ENCODE peak calls at places on chromosomes 11 and 22, in five cellular contexts. U, N, R, K and F are unnamed samples. For H3K4me1, the result is how much of the 10 kb centered on the place peaks cover.

GRCh38 chr11:91136631-91137030 is 913.8 kb upstream of the CHORDC1 start:
- DNase-seq in U (peak), N (no peak), R (no peak), K (no peak), F (no peak)

GRCh38 chr11:126720539-126721235 is 279.9 kb downstream of the KIRREL3 start:
- DNase-seq in U (no peak), N (no peak), R (no peak), K (no peak), F (no peak)

GRCh38 chr22:24037851-24038765 is 27.0 kb downstream of the CABIN1 start:
- DNase-seq in U (no peak), N (no peak), R (no peak), K (no peak), F (no peak)

GRCh38 chr11:70547821-70548670 is 149.7 kb downstream of the CTTN start:
- DNase-seq in U (no peak), N (no peak), R (no peak), K (peak), F (no peak)

GRCh38 chr22:46457502-46458488 is 79.6 kb downstream of the CELSR1 start:
- DNase-seq in U (peak), N (no peak), R (no peak), K (peak), F (no peak)

GRCh38 chr11:102197759-102198158 is 87.5 kb downstream of the YAP1 start:
- DNase-seq in U (no peak), N (no peak), R (no peak), K (no peak), F (no peak)

GRCh38 chr11:44661311-44661717 is 65.4 kb upstream of the TSPAN18 start:
- DNase-seq in U (no peak), N (no peak), R (no peak), K (no peak), F (no peak)

GRCh38 chr11:43935131-43935979 is 7.1 kb upstream of the C11orf96 start:
- DNase-seq in U (no peak), N (no peak), R (no peak), K (no peak), F (no peak)

GRCh38 chr22:50600541-50600940 is at the start of gene MAPK8IP2:
- DNase-seq in U (no peak), N (no peak), R (peak), K (peak), F (no peak)
- TF ChIP-seq RCOR1 in U (no peak), N (no peak), R (no peak), K (no peak), F (no peak)

GRCh38 chr11:65415499-65416340 is 6.9 kb upstream of the NEAT1 start:
- DNase-seq in U (no peak), N (no peak), R (no peak), K (peak), F (no peak)
- H3K4me1 ChIP-seq in U (under half), N (under half), R (half or more), K (under half), F (under half)

DNA sequence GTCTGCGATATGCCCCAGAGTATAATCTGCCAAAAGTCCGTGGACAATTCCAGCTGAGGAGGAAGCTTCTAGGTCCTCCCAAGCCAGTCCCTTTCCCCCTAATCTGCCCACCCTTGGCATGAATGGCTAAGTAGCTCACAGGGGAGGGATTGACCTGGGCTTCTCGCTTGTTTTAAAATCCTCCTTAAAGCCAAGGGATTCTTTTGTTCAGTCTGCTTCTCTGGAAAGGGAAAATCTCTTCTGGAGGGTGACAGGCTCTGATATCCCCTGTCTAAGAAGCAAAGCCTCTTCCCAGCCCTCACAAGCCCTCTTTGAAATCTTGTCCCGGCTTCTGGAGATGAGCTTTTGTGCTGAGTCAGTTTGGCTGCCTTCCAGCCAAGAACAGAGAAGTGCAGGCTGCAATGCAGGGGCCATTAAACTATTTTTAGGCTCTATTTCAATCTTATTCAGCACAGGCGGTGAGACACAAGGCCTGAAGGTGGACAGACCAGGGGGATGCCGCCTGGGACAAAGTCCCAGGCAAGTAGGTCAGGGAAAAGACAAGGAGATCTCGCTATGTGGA is 23.9 kb downstream of the NEFH start:
- DNase-seq in U (peak), N (no peak), R (peak), K (no peak), F (no peak)
- TF ChIP-seq RCOR1 in U (no peak), N (no peak), R (no peak), K (no peak), F (no peak)

DNA sequence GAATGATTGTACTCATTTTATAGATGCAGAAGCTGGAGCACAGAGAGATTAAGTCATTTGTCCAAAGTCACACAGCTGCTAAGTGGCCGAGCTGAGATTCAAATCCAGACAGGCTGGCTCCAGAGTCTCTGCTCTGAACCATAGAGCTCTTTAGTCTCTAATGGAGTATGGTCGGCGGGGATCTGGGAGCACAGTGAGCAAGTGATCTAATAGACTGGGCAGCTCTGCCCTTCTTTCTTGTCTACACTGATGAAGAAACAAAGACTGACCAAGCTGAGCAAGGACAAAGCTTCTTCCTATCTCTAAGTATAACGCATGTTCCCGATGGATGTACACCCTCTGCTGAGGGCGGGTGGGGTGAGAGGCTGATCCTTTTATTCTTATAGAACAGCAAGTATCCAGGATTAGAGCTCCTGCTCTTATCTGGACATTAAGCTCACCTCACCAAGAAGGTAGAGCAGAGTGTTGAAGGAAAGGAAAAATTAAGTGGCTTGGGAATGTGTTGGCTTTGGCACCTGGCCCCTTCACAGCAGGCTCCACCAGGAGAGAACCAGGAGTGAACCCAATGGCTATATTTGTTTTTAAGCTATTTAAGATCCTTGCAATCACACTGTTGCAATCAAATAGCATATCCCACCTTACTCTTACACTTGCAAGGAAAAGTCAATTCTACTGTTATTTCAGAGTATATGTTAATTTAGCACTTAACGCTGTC is 68.7 kb downstream of the ETS1 start:
- DNase-seq in U (no peak), N (no peak), R (no peak), K (no peak), F (no peak)
- H3K4me1 ChIP-seq in U (under half), N (under half), R (under half), K (under half), F (half or more)

GRCh38 chr11:65594991-65595920 is at the start of gene KCNK7:
- DNase-seq in U (no peak), N (no peak), R (peak), K (peak), F (no peak)

GRCh38 chr11:65592840-65593517 is 2.6 kb downstream of the KCNK7 start:
- DNase-seq in U (no peak), N (no peak), R (no peak), K (peak), F (no peak)

GRCh38 chr11:65595921-65596281 is 301 bp upstream of the KCNK7 start:
- DNase-seq in U (no peak), N (no peak), R (no peak), K (no peak), F (no peak)

GRCh38 chr11:65591939-65592814 is 3.4 kb downstream of the KCNK7 start:
- DNase-seq in U (peak), N (no peak), R (no peak), K (no peak), F (no peak)

DNA sequence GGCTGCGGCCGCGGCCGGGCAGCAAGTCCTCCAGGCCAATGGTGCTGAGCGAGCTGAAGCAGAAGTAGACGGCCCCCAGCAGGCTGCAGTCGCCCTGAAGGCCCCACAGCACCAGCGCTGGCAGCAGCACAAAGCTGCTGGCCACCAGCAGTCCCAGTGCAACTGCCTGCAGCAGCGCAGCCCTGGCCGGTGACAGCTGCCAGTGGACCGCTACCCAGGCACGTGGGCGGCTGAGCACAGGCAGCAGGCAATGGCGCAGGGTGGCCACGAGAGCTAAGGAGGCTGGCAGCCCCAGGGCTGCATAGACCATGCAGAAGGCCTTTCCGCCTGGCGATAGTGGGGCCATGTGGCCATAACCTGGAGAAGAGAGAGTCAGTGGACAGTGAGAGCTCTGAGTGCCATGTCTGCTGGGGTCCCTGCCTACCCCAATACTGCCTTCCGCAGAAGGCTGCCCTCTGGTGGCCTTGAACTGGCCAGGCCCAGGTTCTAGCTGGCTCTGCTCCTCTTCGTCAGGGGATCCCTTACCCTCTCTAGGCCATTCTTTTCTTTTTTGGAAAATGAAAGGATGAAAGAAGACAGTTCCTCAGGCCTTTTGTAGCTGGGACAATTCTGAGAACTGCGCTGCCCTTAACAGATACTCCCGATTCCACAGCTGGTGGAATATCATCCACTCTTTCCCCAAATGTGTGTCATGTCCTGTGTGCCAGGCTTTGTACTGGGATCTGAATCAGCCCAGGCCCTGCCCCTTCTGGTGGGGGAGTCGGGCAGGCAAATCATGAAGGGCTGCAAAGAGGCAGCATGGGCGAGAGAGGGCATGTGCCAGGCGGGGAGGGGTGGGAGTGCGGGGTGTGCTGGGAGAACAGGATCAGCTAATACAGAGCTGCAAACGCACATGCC is 1.8 kb downstream of the KCNK7 start:
- DNase-seq in U (no peak), N (no peak), R (peak), K (peak), F (no peak)
- TF ChIP-seq RCOR1 in U (no peak), N (no peak), R (no peak), K (no peak), F (no peak)

GRCh38 chr11:120400564-120401364 is 64.6 kb downstream of the ARHGEF12 start:
- DNase-seq in U (peak), N (peak), R (peak), K (no peak), F (peak)
- H3K4me1 ChIP-seq in U (under half), N (under half), R (under half), K (under half), F (half or more)

GRCh38 chr11:61122761-61123160 is 20.5 kb downstream of the CD5 start:
- DNase-seq in U (no peak), N (no peak), R (no peak), K (no peak), F (no peak)

GRCh38 chr11:61124574-61125309 is 22.5 kb downstream of the CD5 start:
- DNase-seq in U (no peak), N (no peak), R (no peak), K (no peak), F (no peak)

GRCh38 chr11:61121917-61122316 is 19.6 kb downstream of the CD5 start:
- DNase-seq in U (no peak), N (no peak), R (no peak), K (no peak), F (no peak)

GRCh38 chr11:61125310-61125684 is 23.0 kb downstream of the CD5 start:
- DNase-seq in U (no peak), N (no peak), R (no peak), K (peak), F (no peak)

DNA sequence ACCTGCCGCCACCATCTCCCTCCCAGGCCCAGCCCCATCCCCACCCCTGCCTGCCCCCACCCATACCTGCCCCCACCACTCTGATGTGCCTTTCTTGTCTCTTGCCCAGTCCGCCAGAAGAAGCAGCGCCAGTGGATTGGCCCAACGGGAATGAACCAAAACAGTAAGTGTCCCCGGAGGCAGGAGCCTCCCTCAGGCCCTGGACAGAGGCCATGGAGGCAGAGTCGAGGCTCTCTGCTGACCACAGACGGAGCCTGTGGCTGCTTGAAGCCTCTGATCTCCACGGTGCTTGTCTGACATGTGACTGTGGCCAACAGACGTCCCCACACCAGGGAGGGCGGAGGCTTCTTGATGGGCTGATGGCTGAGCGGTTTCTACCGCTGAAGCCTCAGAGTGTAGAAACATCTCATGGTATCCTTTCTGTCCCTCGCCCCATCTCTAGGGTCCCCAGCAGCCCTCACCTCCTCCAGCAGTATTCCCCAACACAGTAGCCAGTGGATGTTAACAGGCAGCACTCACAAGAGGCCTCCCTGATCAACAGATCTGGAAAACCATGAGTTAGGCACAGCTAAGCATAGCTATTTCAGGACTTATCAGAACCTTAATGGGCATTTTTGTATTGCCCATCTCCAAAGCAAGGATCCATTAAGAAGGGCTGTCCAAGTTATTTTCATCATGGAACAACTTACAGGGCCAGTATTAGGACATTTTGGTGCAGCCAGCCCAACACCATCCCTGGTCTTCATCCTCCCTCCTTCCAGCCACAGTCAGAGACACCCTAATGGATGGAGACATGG is 21.7 kb downstream of the CD5 start:
- DNase-seq in U (no peak), N (no peak), R (peak), K (no peak), F (no peak)
- TF ChIP-seq RCOR1 in U (no peak), N (no peak), R (no peak), K (no peak), F (no peak)

GRCh38 chr11:13963169-13963948 is 836 bp downstream of the SPON1 start:
- DNase-seq in U (peak), N (no peak), R (no peak), K (peak), F (no peak)
- H3K4me1 ChIP-seq in U (under half), N (under half), R (under half), K (under half), F (under half)

DNA sequence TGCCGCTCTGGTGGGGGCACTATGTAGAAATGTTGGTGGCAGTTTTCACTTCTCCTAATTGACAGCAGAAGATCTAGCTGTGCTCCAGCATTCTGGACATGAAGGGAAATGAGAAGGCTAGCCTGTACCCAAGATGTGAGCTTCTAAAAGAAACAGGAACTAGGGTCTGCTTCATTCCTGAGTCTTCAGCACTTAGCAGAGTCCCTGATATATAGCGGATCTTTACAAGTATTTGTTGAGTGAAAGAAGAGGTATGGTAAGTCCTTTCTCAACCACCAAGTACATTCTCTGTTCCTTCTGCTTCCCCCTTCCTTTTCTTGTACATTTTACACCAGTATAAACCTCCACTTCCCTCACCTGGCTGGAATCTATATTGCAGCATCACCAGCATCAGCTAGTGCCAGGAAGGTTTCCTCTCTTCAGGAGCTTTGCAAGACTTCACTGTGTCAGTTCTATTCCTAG is 408.3 kb upstream of the CADM1 start:
- DNase-seq in U (peak), N (no peak), R (no peak), K (no peak), F (no peak)
- TF ChIP-seq RCOR1 in U (no peak), N (no peak), R (no peak), K (no peak), F (no peak)

GRCh38 chr11:61329871-61330270 is 3.0 kb downstream of the DDB1 start:
- DNase-seq in U (no peak), N (no peak), R (no peak), K (no peak), F (no peak)

GRCh38 chr11:61331636-61332035 is 1.3 kb downstream of the DDB1 start:
- DNase-seq in U (no peak), N (no peak), R (no peak), K (no peak), F (no peak)

GRCh38 chr11:61325649-61326414 is 7.1 kb downstream of the DDB1 start:
- DNase-seq in U (no peak), N (no peak), R (no peak), K (no peak), F (no peak)

GRCh38 chr11:61327669-61328071 is 5.2 kb downstream of the DDB1 start:
- DNase-seq in U (peak), N (no peak), R (no peak), K (no peak), F (no peak)

GRCh38 chr11:61328351-61328750 is 4.6 kb downstream of the DDB1 start:
- DNase-seq in U (no peak), N (no peak), R (no peak), K (no peak), F (no peak)
- H3K4me1 ChIP-seq in U (under half), N (under half), R (under half), K (under half), F (under half)